ENCODE peak calls at places on chromosomes 4 and X, in eight cellular contexts. One of them, this sample, is unnamed.

GRCh38 chr4:70829492-70829891 is 10.2 kb downstream of the GRSF1 start:
- DNase-seq in IMR-90: no peak
- DNase-seq in PC-3: no peak
- DNase-seq in astrocyte: no peak
- DNase-seq in PC-9: no peak
- DNase-seq in neural progenitor cell: no peak
- DNase-seq in fibroblast of lung: no peak
- DNase-seq in GM23338: no peak
- DNase-seq in this sample: no peak

GRCh38 chr4:151940926-151941617 is 180.3 kb upstream of the GATB start:
- DNase-seq in PC-9: no peak
- DNase-seq in GM23338: no peak
- DNase-seq in fibroblast of lung: no peak
- DNase-seq in astrocyte: no peak
- DNase-seq in PC-3: no peak
- DNase-seq in neural progenitor cell: no peak
- DNase-seq in IMR-90: no peak
- DNase-seq in this sample: no peak

GRCh38 chr4:84309191-84309590 is 189.9 kb downstream of the NKX6-1 start:
- DNase-seq in fibroblast of lung: no peak
- DNase-seq in PC-3: no peak
- DNase-seq in astrocyte: no peak
- DNase-seq in IMR-90: no peak
- DNase-seq in PC-9: no peak
- DNase-seq in neural progenitor cell: peak; percentile 4
- DNase-seq in GM23338: no peak
- DNase-seq in this sample: no peak

GRCh38 chr4:7886250-7886973 is 53.2 kb downstream of the AFAP1 start:
- DNase-seq in GM23338: no peak
- DNase-seq in PC-3: no peak
- DNase-seq in PC-9: no peak
- DNase-seq in neural progenitor cell: no peak
- DNase-seq in IMR-90: peak; percentile 62
- DNase-seq in astrocyte: no peak
- DNase-seq in fibroblast of lung: peak; percentile 66
- DNase-seq in this sample: no peak

GRCh38 chr4:43399726-43400125 is 507.2 kb downstream of the GRXCR1 start:
- DNase-seq in astrocyte: no peak
- DNase-seq in neural progenitor cell: no peak
- DNase-seq in PC-3: no peak
- DNase-seq in IMR-90: no peak
- DNase-seq in GM23338: no peak
- DNase-seq in fibroblast of lung: no peak
- DNase-seq in PC-9: no peak
- DNase-seq in this sample: no peak

GRCh38 chr4:52588771-52589591 is 70.1 kb downstream of the USP46 start:
- DNase-seq in PC-9: no peak
- DNase-seq in neural progenitor cell: no peak
- DNase-seq in PC-3: no peak
- DNase-seq in fibroblast of lung: peak; percentile 76
- DNase-seq in GM23338: no peak
- DNase-seq in astrocyte: peak; percentile 96
- DNase-seq in IMR-90: peak; percentile 97
- DNase-seq in this sample: no peak

GRCh38 chr4:45453258-45453841 is 670.5 kb downstream of the GABRG1 start:
- DNase-seq in IMR-90: no peak
- DNase-seq in astrocyte: peak; percentile 0
- DNase-seq in neural progenitor cell: peak; percentile 68
- DNase-seq in GM23338: peak; percentile 79
- DNase-seq in PC-3: peak; percentile 55
- DNase-seq in PC-9: no peak
- DNase-seq in fibroblast of lung: peak; percentile 49
- DNase-seq in this sample: no peak

GRCh38 chr4:101136373-101137370 is 210.7 kb downstream of the PPP3CA start:
- DNase-seq in PC-3: peak; percentile 11
- DNase-seq in IMR-90: no peak
- DNase-seq in astrocyte: no peak
- DNase-seq in PC-9: no peak
- DNase-seq in GM23338: no peak
- DNase-seq in fibroblast of lung: no peak
- DNase-seq in neural progenitor cell: no peak
- DNase-seq in this sample: no peak

GRCh38 chr4:101357751-101358150 is 10.4 kb upstream of the PPP3CA start:
- DNase-seq in astrocyte: peak; percentile 54
- DNase-seq in neural progenitor cell: no peak
- DNase-seq in fibroblast of lung: no peak
- DNase-seq in GM23338: peak; percentile 8
- DNase-seq in PC-3: no peak
- DNase-seq in IMR-90: peak; percentile 28
- DNase-seq in PC-9: no peak
- DNase-seq in this sample: no peak

GRCh38 chrX:155745792-155746191 is 133.0 kb upstream of the TMLHE start:
- DNase-seq in fibroblast of lung: peak; percentile 35
- DNase-seq in GM23338: no peak
- DNase-seq in astrocyte: no peak
- DNase-seq in IMR-90: peak; percentile 2
- DNase-seq in neural progenitor cell: no peak
- DNase-seq in PC-3: peak; percentile 46
- DNase-seq in PC-9: peak; percentile 71
- DNase-seq in this sample: no peak

GRCh38 chr4:157282019-157282418 is 61.5 kb downstream of the GRIA2 start:
- DNase-seq in PC-3: no peak
- DNase-seq in IMR-90: no peak
- DNase-seq in astrocyte: no peak
- DNase-seq in PC-9: no peak
- DNase-seq in GM23338: no peak
- DNase-seq in fibroblast of lung: no peak
- DNase-seq in neural progenitor cell: no peak
- DNase-seq in this sample: no peak

GRCh38 chr4:53450773-53451172 is 73.3 kb downstream of the FIP1L1 start:
- DNase-seq in GM23338: peak; percentile 24
- DNase-seq in PC-9: no peak
- DNase-seq in IMR-90: peak; percentile 12
- DNase-seq in astrocyte: peak; percentile 10
- DNase-seq in PC-3: no peak
- DNase-seq in fibroblast of lung: no peak
- DNase-seq in neural progenitor cell: no peak
- DNase-seq in this sample: no peak

GRCh38 chr4:127782025-127782274 is 172 bp upstream of the HSPA4L start:
- DNase-seq in fibroblast of lung: peak; percentile 85
- DNase-seq in IMR-90: peak; percentile 81
- DNase-seq in PC-3: peak; percentile 82
- DNase-seq in astrocyte: peak; percentile 62
- DNase-seq in GM23338: peak; percentile 91
- DNase-seq in neural progenitor cell: peak; percentile 95
- DNase-seq in PC-9: peak; percentile 81
- DNase-seq in this sample: no peak

GRCh38 chr4:121932212-121932974 is 19.5 kb downstream of the TRPC3 start:
- DNase-seq in PC-9: no peak
- DNase-seq in IMR-90: no peak
- DNase-seq in neural progenitor cell: no peak
- DNase-seq in PC-3: no peak
- DNase-seq in fibroblast of lung: no peak
- DNase-seq in astrocyte: no peak
- DNase-seq in GM23338: no peak
- DNase-seq in this sample: no peak

GRCh38 chrX:86121916-86122315 is 26.3 kb upstream of the DACH2 start:
- DNase-seq in PC-9: no peak
- DNase-seq in neural progenitor cell: no peak
- DNase-seq in fibroblast of lung: no peak
- DNase-seq in GM23338: peak; percentile 27
- DNase-seq in astrocyte: no peak
- DNase-seq in PC-3: no peak
- DNase-seq in IMR-90: no peak
- DNase-seq in this sample: no peak

GRCh38 chr4:86451560-86452322 is 91.9 kb upstream of the MAPK10 start:
- DNase-seq in PC-3: peak; percentile 61
- DNase-seq in astrocyte: peak; percentile 8
- DNase-seq in IMR-90: peak; percentile 30
- DNase-seq in neural progenitor cell: peak; percentile 20
- DNase-seq in PC-9: peak; percentile 39
- DNase-seq in GM23338: peak; percentile 45
- DNase-seq in fibroblast of lung: peak; percentile 34
- DNase-seq in this sample: no peak

GRCh38 chrX:43718956-43719355 is 62.9 kb downstream of the MAOA start:
- DNase-seq in PC-9: no peak
- DNase-seq in IMR-90: no peak
- DNase-seq in astrocyte: no peak
- DNase-seq in neural progenitor cell: no peak
- DNase-seq in PC-3: peak; percentile 57
- DNase-seq in fibroblast of lung: no peak
- DNase-seq in GM23338: no peak
- DNase-seq in this sample: peak; percentile 88

GRCh38 chrX:21374163-21374993 is at the start of gene CNKSR2:
- DNase-seq in IMR-90: peak; percentile 3
- DNase-seq in GM23338: peak; percentile 74
- DNase-seq in PC-3: peak; percentile 14
- DNase-seq in PC-9: peak; percentile 53
- DNase-seq in astrocyte: no peak
- DNase-seq in neural progenitor cell: peak; percentile 80
- DNase-seq in fibroblast of lung: peak; percentile 19
- DNase-seq in this sample: no peak

GRCh38 chr4:24887881-24888430 is 24.9 kb downstream of the CCDC149 start:
- DNase-seq in PC-3: no peak
- DNase-seq in IMR-90: no peak
- DNase-seq in fibroblast of lung: no peak
- DNase-seq in PC-9: no peak
- DNase-seq in GM23338: no peak
- DNase-seq in neural progenitor cell: no peak
- DNase-seq in astrocyte: no peak
- DNase-seq in this sample: no peak
- H2AFZ ChIP-seq in PC-3: no peak overlapping the region
- H2AFZ ChIP-seq in IMR-90: no peak overlapping the region
- H2AFZ ChIP-seq in fibroblast of lung: no peak overlapping the region
- H2AFZ ChIP-seq in PC-9: no peak overlapping the region
- H2AFZ ChIP-seq in GM23338: no peak overlapping the region
- H2AFZ ChIP-seq in neural progenitor cell: no peak overlapping the region
- H2AFZ ChIP-seq in astrocyte: no peak overlapping the region
- H2AFZ ChIP-seq in this sample: no peak overlapping the region

DNA sequence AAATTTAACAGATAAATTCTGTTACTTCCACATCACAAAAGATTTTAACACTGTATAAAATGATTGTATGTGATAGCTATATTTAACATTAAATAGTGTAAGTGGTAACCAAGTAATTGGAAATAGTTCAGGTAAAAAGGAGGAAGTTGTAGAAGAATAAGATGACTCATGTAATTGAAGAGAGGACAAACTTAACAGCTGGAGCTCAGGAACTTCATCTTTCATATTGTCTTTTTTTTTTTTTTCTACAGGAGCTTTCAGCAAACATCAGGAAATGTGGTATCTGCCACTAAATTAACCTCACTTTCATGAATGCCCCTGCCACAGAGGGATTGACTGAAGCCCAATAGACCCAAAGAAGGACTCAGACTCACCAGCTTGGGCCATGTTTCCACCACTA is 188.4 kb upstream of the VEGFC start:
- DNase-seq in IMR-90: no peak
- DNase-seq in astrocyte: no peak
- DNase-seq in PC-9: no peak
- DNase-seq in GM23338: no peak
- DNase-seq in PC-3: no peak
- DNase-seq in neural progenitor cell: no peak
- DNase-seq in fibroblast of lung: no peak
- DNase-seq in this sample: no peak
- H2AFZ ChIP-seq in IMR-90: peak overlapping the region; percentile 38
- H2AFZ ChIP-seq in astrocyte: no peak overlapping the region
- H2AFZ ChIP-seq in PC-9: no peak overlapping the region
- H2AFZ ChIP-seq in GM23338: no peak overlapping the region
- H2AFZ ChIP-seq in PC-3: no peak overlapping the region
- H2AFZ ChIP-seq in neural progenitor cell: no peak overlapping the region
- H2AFZ ChIP-seq in fibroblast of lung: peak overlapping the region; percentile 8
- H2AFZ ChIP-seq in this sample: no peak overlapping the region

GRCh38 chr4:164935363-164935762 is 42.1 kb downstream of the TRIM61 start:
- DNase-seq in PC-9: no peak
- DNase-seq in astrocyte: no peak
- DNase-seq in PC-3: peak; percentile 25
- DNase-seq in fibroblast of lung: no peak
- DNase-seq in IMR-90: no peak
- DNase-seq in GM23338: peak; percentile 77
- DNase-seq in neural progenitor cell: peak; percentile 44
- DNase-seq in this sample: no peak

GRCh38 chr4:164931551-164932324 is 45.7 kb downstream of the TRIM61 start:
- DNase-seq in fibroblast of lung: no peak
- DNase-seq in GM23338: no peak
- DNase-seq in IMR-90: no peak
- DNase-seq in neural progenitor cell: no peak
- DNase-seq in astrocyte: no peak
- DNase-seq in PC-3: peak; percentile 35
- DNase-seq in PC-9: no peak
- DNase-seq in this sample: peak; percentile 36

GRCh38 chr4:164943192-164943591 is 34.3 kb downstream of the TRIM61 start:
- DNase-seq in GM23338: no peak
- DNase-seq in PC-9: no peak
- DNase-seq in astrocyte: no peak
- DNase-seq in fibroblast of lung: no peak
- DNase-seq in IMR-90: no peak
- DNase-seq in PC-3: no peak
- DNase-seq in neural progenitor cell: no peak
- DNase-seq in this sample: no peak

GRCh38 chr4:164933244-164933643 is 44.2 kb downstream of the TRIM61 start:
- DNase-seq in IMR-90: no peak
- DNase-seq in fibroblast of lung: no peak
- DNase-seq in GM23338: no peak
- DNase-seq in neural progenitor cell: no peak
- DNase-seq in astrocyte: no peak
- DNase-seq in PC-3: no peak
- DNase-seq in PC-9: no peak
- DNase-seq in this sample: no peak

DNA sequence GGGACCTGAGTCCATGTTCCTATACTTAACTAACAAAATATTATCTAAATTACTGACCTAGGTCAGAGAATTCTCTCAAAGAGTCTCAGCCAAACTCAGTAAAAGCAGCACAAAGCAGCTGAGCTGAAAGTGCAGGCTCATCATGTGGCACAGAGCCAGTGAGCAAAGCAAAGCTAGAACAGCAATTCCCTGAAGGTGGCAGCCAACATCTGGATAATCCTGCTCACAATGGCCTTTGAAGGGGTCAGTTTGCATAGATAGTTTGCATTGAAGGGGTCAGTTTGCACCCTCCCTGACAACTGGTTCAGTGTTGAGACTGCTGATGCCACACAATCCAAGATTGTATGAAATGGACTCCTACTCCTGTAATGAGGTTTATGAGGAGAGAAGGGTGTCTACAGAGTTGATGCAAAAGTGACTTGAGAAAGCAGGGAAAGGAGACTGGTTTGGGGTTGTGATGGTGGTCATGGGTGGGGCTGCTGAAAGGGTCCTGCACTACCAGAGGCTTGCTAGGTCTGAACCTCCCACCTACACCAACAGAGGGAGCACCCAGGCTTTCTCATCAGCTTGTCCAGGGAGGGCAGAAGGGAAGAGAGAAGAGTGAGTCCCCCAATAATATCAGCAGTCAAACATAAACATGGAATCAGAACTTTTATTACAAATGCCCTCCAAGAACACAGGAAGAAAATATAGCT is 39.7 kb downstream of the TRIM61 start:
- DNase-seq in GM23338: peak; percentile 60
- DNase-seq in IMR-90: peak; percentile 18
- DNase-seq in neural progenitor cell: peak; percentile 61
- DNase-seq in astrocyte: no peak
- DNase-seq in PC-9: no peak
- DNase-seq in fibroblast of lung: peak; percentile 50
- DNase-seq in PC-3: no peak
- DNase-seq in this sample: no peak
- H2AFZ ChIP-seq in GM23338: peak overlapping the region; percentile 12
- H2AFZ ChIP-seq in IMR-90: no peak overlapping the region
- H2AFZ ChIP-seq in neural progenitor cell: peak overlapping the region; percentile 51
- H2AFZ ChIP-seq in astrocyte: no peak overlapping the region
- H2AFZ ChIP-seq in PC-9: no peak overlapping the region
- H2AFZ ChIP-seq in fibroblast of lung: no peak overlapping the region
- H2AFZ ChIP-seq in PC-3: no peak overlapping the region
- H2AFZ ChIP-seq in this sample: no peak overlapping the region

GRCh38 chr4:108877821-108878220 is 115.0 kb upstream of the ETNPPL start:
- DNase-seq in IMR-90: no peak
- DNase-seq in PC-3: peak; percentile 32
- DNase-seq in neural progenitor cell: no peak
- DNase-seq in PC-9: no peak
- DNase-seq in GM23338: peak; percentile 12
- DNase-seq in astrocyte: peak; percentile 30
- DNase-seq in fibroblast of lung: no peak
- DNase-seq in this sample: no peak
- H2AFZ ChIP-seq in IMR-90: no peak overlapping the region
- H2AFZ ChIP-seq in PC-3: no peak overlapping the region
- H2AFZ ChIP-seq in neural progenitor cell: no peak overlapping the region
- H2AFZ ChIP-seq in PC-9: no peak overlapping the region
- H2AFZ ChIP-seq in GM23338: no peak overlapping the region
- H2AFZ ChIP-seq in astrocyte: no peak overlapping the region
- H2AFZ ChIP-seq in fibroblast of lung: no peak overlapping the region
- H2AFZ ChIP-seq in this sample: no peak overlapping the region